ENCODE peak calls at places on chromosomes 12 and 14, in four cellular contexts. F is naive thymus-derived CD4-positive, alpha-beta T cell; D is ovary; O is testis. Y is an unnamed sample.

GRCh38 chr12:26271889-26272492 is 76.6 kb downstream of the SSPN start:
- DNase-seq in F (no peak), D (peak; percentile 89), O (peak; percentile 92), Y (no peak)

GRCh38 chr12:32305163-32305562 is 94.2 kb upstream of the FGD4 start:
- DNase-seq in F (no peak), D (no peak), O (no peak), Y (no peak)

GRCh38 chr12:24379038-24379437 is 429.6 kb upstream of the SOX5 start:
- DNase-seq in F (no peak), D (no peak), O (no peak), Y (no peak)

GRCh38 chr14:96574633-96575191 is 72.5 kb downstream of the PAPOLA start:
- DNase-seq in F (no peak), D (no peak), O (no peak), Y (no peak)

GRCh38 chr12:91801048-91801447 is 344.6 kb downstream of the BTG1 start:
- DNase-seq in F (no peak), D (no peak), O (no peak), Y (no peak)

GRCh38 chr12:107775093-107775721 is 703 bp downstream of the ASCL4 start:
- DNase-seq in F (no peak), D (no peak), O (peak; percentile 54), Y (no peak)

GRCh38 chr12:46916796-46917419 is 91.1 kb upstream of the SLC38A4 start:
- DNase-seq in F (no peak), D (no peak), O (no peak), Y (no peak)

GRCh38 chr12:67355428-67356385 is 86.5 kb downstream of the CAND1 start:
- DNase-seq in F (peak; percentile 27), D (no peak), O (peak; percentile 19), Y (no peak)

GRCh38 chr12:13941258-13942249 is 39.8 kb downstream of the GRIN2B start:
- DNase-seq in F (no peak), D (no peak), O (peak; percentile 65), Y (no peak)

GRCh38 chr14:75649773-75650172 is 10.9 kb downstream of the ERG28 start:
- DNase-seq in F (no peak), D (no peak), O (no peak), Y (no peak)

GRCh38 chr14:101472518-101472849 is 88.8 kb upstream of the DIO3 start:
- DNase-seq in F (no peak), D (no peak), O (no peak), Y (no peak)

GRCh38 chr12:131222271-131223139 is 268.8 kb downstream of the ADGRD1 start:
- DNase-seq in F (no peak), D (no peak), O (no peak), Y (no peak)

GRCh38 chr14:31380106-31380505 is 40.2 kb downstream of the HEATR5A start:
- DNase-seq in F (no peak), D (no peak), O (no peak), Y (no peak)

GRCh38 chr12:42893196-42893595 is 303.6 kb upstream of the PRICKLE1 start:
- DNase-seq in F (no peak), D (no peak), O (no peak), Y (no peak)

GRCh38 chr14:59265808-59266207 is 77.3 kb downstream of the DAAM1 start:
- DNase-seq in F (no peak), D (no peak), O (no peak), Y (no peak)

GRCh38 chr12:93526786-93527428 is 45.6 kb upstream of the SOCS2 start:
- DNase-seq in F (no peak), D (no peak), O (no peak), Y (no peak)

GRCh38 chr12:6230321-6231110 is 30.3 kb downstream of the CD9 start:
- DNase-seq in F (peak; percentile 65), D (no peak), O (peak; percentile 93), Y (peak; percentile 74)

GRCh38 chr14:99603471-99603933 is 505 bp downstream of the CCDC85C start:
- DNase-seq in F (peak; percentile 40), D (peak; percentile 59), O (peak; percentile 35), Y (peak; percentile 72)

GRCh38 chr12:16020034-16020433 is 108.9 kb downstream of the DERA start:
- DNase-seq in F (no peak), D (no peak), O (no peak), Y (no peak)

GRCh38 chr12:123063535-123063934 is 83.1 kb downstream of the ARL6IP4 start:
- DNase-seq in F (peak; percentile 11), D (no peak), O (no peak), Y (no peak)

GRCh38 chr12:54413284-54414190 is 5.5 kb downstream of the ITGA5 start:
- DNase-seq in F (peak; percentile 89), D (no peak), O (no peak), Y (peak; percentile 80)

GRCh38 chr12:50200507-50201273 is 33.5 kb upstream of the CERS5 start:
- DNase-seq in F (no peak), D (no peak), O (no peak), Y (no peak)

GRCh38 chr14:69346710-69347109 is 51.4 kb downstream of the ERH start:
- DNase-seq in F (no peak), D (peak; percentile 41), O (peak; percentile 19), Y (no peak)

GRCh38 chr14:73773441-73774243 is 59.5 kb upstream of the PNMA1 start:
- DNase-seq in F (no peak), D (no peak), O (no peak), Y (no peak)

GRCh38 chr12:3336606-3337311 is 154.2 kb upstream of the PRMT8 start:
- DNase-seq in F (no peak), D (no peak), O (peak; percentile 59), Y (no peak)

GRCh38 chr12:124030510-124030909 is 57.5 kb downstream of the ZNF664 start:
- DNase-seq in F (no peak), D (no peak), O (peak; percentile 12), Y (no peak)

GRCh38 chr12:14777271-14777670 is 26.0 kb downstream of the WBP11 start:
- DNase-seq in F (no peak), D (no peak), O (no peak), Y (no peak)

GRCh38 chr12:58703911-58704310 is 216.4 kb downstream of the LRIG3 start:
- DNase-seq in F (no peak), D (no peak), O (no peak), Y (no peak)

GRCh38 chr12:108888031-108888430 is 8.1 kb downstream of the DAO start:
- DNase-seq in F (no peak), D (no peak), O (no peak), Y (no peak)

GRCh38 chr12:21346542-21347205 is 12.0 kb upstream of the SLCO1A2 start:
- DNase-seq in F (no peak), D (no peak), O (no peak), Y (no peak)

GRCh38 chr12:84842406-84843013 is 70.1 kb downstream of the SLC6A15 start:
- DNase-seq in F (no peak), D (no peak), O (peak; percentile 21), Y (peak; percentile 3)

GRCh38 chr12:93060666-93061413 is 131.7 kb upstream of the EEA1 start:
- DNase-seq in F (no peak), D (peak; percentile 56), O (peak; percentile 55), Y (no peak)

DNA sequence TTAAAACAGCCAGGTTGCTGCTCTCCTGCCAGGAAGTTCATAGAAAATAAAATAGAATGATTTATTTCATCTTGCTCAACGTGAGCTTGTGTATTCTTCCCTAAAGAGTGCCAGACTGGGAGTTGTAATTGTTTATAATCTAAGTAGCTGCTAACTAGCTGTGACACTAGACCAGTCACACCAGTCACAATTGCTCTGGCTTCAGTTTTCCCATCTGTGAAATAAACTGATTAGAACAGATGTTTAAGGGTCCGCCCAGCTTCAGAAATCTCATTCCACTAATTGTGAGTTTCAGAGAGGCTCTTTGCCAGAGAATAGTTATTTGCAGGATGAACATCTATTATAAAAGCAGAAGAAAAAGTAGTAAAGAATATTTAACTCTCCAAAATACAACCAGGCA is 55.6 kb upstream of the ZDHHC17 start:
- DNase-seq in F (no peak), D (no peak), O (no peak), Y (no peak)
- H3K4me3 ChIP-seq in F (no peak overlapping the region), D (no peak overlapping the region), O (no peak overlapping the region), Y (no peak overlapping the region)

DNA sequence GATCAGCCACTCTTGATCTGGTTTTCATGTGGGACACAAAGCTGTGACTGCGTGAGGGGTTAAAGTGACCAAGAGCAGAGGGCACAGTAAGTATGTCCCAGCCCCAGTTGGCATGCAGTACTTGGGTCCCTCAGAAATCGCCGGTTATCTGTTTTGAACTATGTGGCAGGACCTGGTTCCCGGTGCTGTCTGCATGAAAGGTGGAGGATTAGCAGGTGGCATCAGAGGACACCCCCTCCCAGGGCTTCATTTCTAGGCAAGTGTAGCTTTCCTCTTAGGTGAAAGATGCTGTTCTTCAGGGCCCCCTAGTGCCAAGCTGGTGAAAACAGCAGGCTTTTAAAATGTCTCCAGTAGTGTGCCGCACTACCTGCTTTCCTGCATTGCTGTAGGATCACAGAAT is 57.1 kb downstream of the ATG14 start:
- DNase-seq in F (peak; percentile 62), D (peak; percentile 39), O (peak; percentile 73), Y (peak; percentile 48)
- H3K27ac ChIP-seq in F (peak overlapping the region; percentile 66), D (no peak overlapping the region), O (no peak overlapping the region), Y (no peak overlapping the region)

GRCh38 chr12:110270125-110270962 is 10.7 kb upstream of the ATP2A2 start:
- DNase-seq in F (no peak), D (peak; percentile 41), O (peak; percentile 70), Y (no peak)

GRCh38 chr12:110266381-110266909 is 14.6 kb upstream of the ATP2A2 start:
- DNase-seq in F (no peak), D (no peak), O (no peak), Y (no peak)

GRCh38 chr12:110271015-110271414 is 10.0 kb upstream of the ATP2A2 start:
- DNase-seq in F (no peak), D (no peak), O (no peak), Y (no peak)

GRCh38 chr12:110269622-110270124 is 11.4 kb upstream of the ATP2A2 start:
- DNase-seq in F (no peak), D (no peak), O (no peak), Y (no peak)

GRCh38 chr12:110266980-110267620 is 13.9 kb upstream of the ATP2A2 start:
- DNase-seq in F (no peak), D (peak; percentile 65), O (no peak), Y (no peak)
- H3K4me1 ChIP-seq in F (no peaks in the 10 kb centered on the region), D (peaks cover 21% of the 10 kb centered on the region), O (peaks cover 29% of the 10 kb centered on the region), Y (no peaks in the 10 kb centered on the region)

GRCh38 chr12:125187148-125187733 is 122.0 kb downstream of the AACS start:
- DNase-seq in F (no peak), D (no peak), O (no peak), Y (no peak)
- H3K4me3 ChIP-seq in F (no peak overlapping the region), D (no peak overlapping the region), O (peak overlapping the region; percentile 26), Y (no peak overlapping the region)

Y was measured in CD8-positive, alpha-beta memory T cell.